ENCODE peak calls at places on chromosome 7, in eight cellular contexts. V is LoVo; N is HEK293T; X is pancreas; O is memory B cell; Q is NCI-H2081; B is GM04504; P is effector CD8-positive, alpha-beta T cell. M is an unnamed sample.

GRCh38 chr7:3080106-3080505 is 36.4 kb upstream of the CARD11 start:
- DNase-seq in X (no peak), P (no peak), O (no peak), N (no peak), Q (no peak), B (no peak), V (no peak), M (no peak)

GRCh38 chr7:44313621-44314031 is 11.8 kb downstream of the CAMK2B start:
- DNase-seq in O (peak), Q (no peak), B (no peak), V (no peak), P (no peak), N (peak), X (no peak), M (no peak)

GRCh38 chr7:1691096-1691495 is 21.0 kb downstream of the ELFN1 start:
- DNase-seq in P (no peak), B (no peak), N (no peak), X (no peak), O (no peak), Q (no peak), V (no peak), M (no peak)

GRCh38 chr7:79211724-79212123 is 241.7 kb downstream of the MAGI2 start:
- DNase-seq in Q (no peak), P (no peak), X (no peak), N (no peak), B (no peak), O (no peak), V (no peak), M (no peak)

GRCh38 chr7:158320328-158320727 is 267.3 kb downstream of the PTPRN2 start:
- DNase-seq in B (no peak), P (no peak), N (no peak), V (no peak), X (no peak), Q (no peak), O (no peak), M (no peak)

GRCh38 chr7:22729180-22729579 is 2.2 kb downstream of the IL6 start:
- DNase-seq in O (no peak), N (no peak), V (no peak), B (no peak), Q (no peak), X (no peak), P (no peak), M (no peak)

GRCh38 chr7:155532792-155533119 is 13.6 kb downstream of the CNPY1 start:
- DNase-seq in B (no peak), X (no peak), V (no peak), N (no peak), Q (no peak), P (no peak), O (no peak), M (no peak)

GRCh38 chr7:57199252-57199651 is 67.0 kb upstream of the ZNF479 start:
- DNase-seq in O (no peak), X (no peak), V (no peak), N (no peak), Q (no peak), B (no peak), P (no peak), M (no peak)

GRCh38 chr7:79414910-79415309 is 38.6 kb downstream of the MAGI2 start:
- DNase-seq in V (no peak), N (no peak), O (no peak), X (no peak), P (no peak), B (no peak), Q (no peak), M (no peak)

GRCh38 chr7:23349484-23350157 is 50.5 kb downstream of the MALSU1 start:
- DNase-seq in V (no peak), Q (no peak), X (no peak), B (peak), P (no peak), O (no peak), N (no peak), M (peak)

GRCh38 chr7:2825595-2826227 is 18.4 kb downstream of the GNA12 start:
- DNase-seq in P (no peak), B (no peak), V (no peak), Q (no peak), N (no peak), O (no peak), X (no peak), M (no peak)

GRCh38 chr7:134710854-134711624 is 64.4 kb downstream of the BPGM start:
- DNase-seq in B (no peak), V (no peak), P (peak), Q (no peak), O (no peak), X (no peak), N (no peak), M (no peak)

GRCh38 chr7:98418636-98419315 is 17.9 kb upstream of the BAIAP2L1 start:
- DNase-seq in Q (no peak), P (no peak), N (peak), X (peak), V (peak), B (peak), O (no peak), M (peak)

GRCh38 chr7:91512958-91513357 is 248.7 kb downstream of the FZD1 start:
- DNase-seq in B (no peak), O (no peak), X (no peak), V (peak), Q (no peak), P (no peak), N (no peak), M (no peak)

GRCh38 chr7:1537631-1538412 is 7.3 kb downstream of the MAFK start:
- DNase-seq in O (no peak), Q (no peak), N (peak), V (no peak), P (peak), B (peak), X (peak), M (peak)

GRCh38 chr7:33806284-33807157 is 98.8 kb upstream of the BMPER start:
- DNase-seq in X (no peak), V (no peak), N (no peak), Q (no peak), O (no peak), P (no peak), B (no peak), M (no peak)

M was measured in amniotic stem cell.